ENCODE peak calls at places on chromosomes 16 and 17, in ten cellular contexts. L is fibroblast of lung, A is PC-3, Q is GM12878, E is OCI-LY7, G is PC-9, Y is H9, O is endothelial cell of umbilical vein, J is GM23248, S is neural progenitor cell. N is an unnamed sample.
A peak's percentile ranks its signal among the peaks of the same experiment; 100 is the strongest.

GRCh38 chr16:59058261-59058660 is 324.1 kb upstream of the GOT2 start:
- DNase-seq in E (no peak), G (no peak), Y (no peak), O (no peak), A (no peak), J (no peak), S (no peak), L (no peak), Q (no peak), N (no peak)

GRCh38 chr16:84495506-84495905 is 9.0 kb downstream of the MEAK7 start:
- DNase-seq in A (no peak), G (no peak), S (no peak), Y (peak; percentile 5), Q (no peak), L (no peak), E (no peak), J (no peak), O (no peak), N (no peak)

GRCh38 chr17:45751466-45751865 is 32.7 kb upstream of the CRHR1 start:
- DNase-seq in G (no peak), O (no peak), A (no peak), Y (no peak), L (no peak), Q (no peak), E (no peak), S (peak; percentile 45), J (no peak), N (no peak)

GRCh38 chr17:73647767-73648542 is 3.7 kb upstream of the SDK2 start:
- DNase-seq in S (no peak), E (no peak), J (no peak), G (no peak), L (no peak), A (no peak), Y (no peak), Q (no peak), O (no peak), N (no peak)

GRCh38 chr16:79580465-79581200 is 19.9 kb downstream of the MAF start:
- DNase-seq in A (no peak), S (peak; percentile 31), O (no peak), E (no peak), G (no peak), Y (no peak), L (no peak), Q (no peak), J (no peak), N (no peak)

GRCh38 chr16:53207810-53208752 is 153.3 kb downstream of the CHD9 start:
- DNase-seq in Y (peak; percentile 67), L (peak; percentile 92), A (peak; percentile 66), Q (peak; percentile 69), J (peak; percentile 89), E (peak; percentile 88), G (no peak), O (peak; percentile 88), S (peak; percentile 86), N (no peak)

GRCh38 chr17:68294196-68294555 is 2.9 kb downstream of the ARSG start:
- DNase-seq in A (no peak), S (peak; percentile 61), E (no peak), Y (no peak), L (no peak), Q (no peak), O (no peak), J (no peak), G (no peak), N (no peak)

GRCh38 chr17:1509255-1509943 is 7.0 kb downstream of the INPP5K start:
- DNase-seq in A (no peak), L (no peak), S (no peak), E (no peak), G (no peak), Y (no peak), J (no peak), O (no peak), Q (no peak), N (no peak)

GRCh38 chr16:30585022-30585399 is 486 bp downstream of the ZNF785 start:
- DNase-seq in G (no peak), S (peak; percentile 37), A (peak; percentile 4), Y (peak; percentile 57), J (peak; percentile 64), L (peak; percentile 14), Q (no peak), E (no peak), O (no peak), N (no peak)

GRCh38 chr17:38453951-38454421 is 25.7 kb downstream of the ARHGAP23 start:
- DNase-seq in S (peak; percentile 45), L (peak; percentile 78), O (no peak), J (peak; percentile 62), Y (no peak), Q (no peak), E (no peak), G (no peak), A (peak; percentile 44), N (no peak)

GRCh38 chr17:2343421-2343820 is 6.1 kb downstream of the SGSM2 start:
- DNase-seq in J (peak; percentile 8), Y (no peak), E (no peak), O (no peak), Q (no peak), L (no peak), G (no peak), S (no peak), A (peak; percentile 72), N (no peak)

GRCh38 chr16:14029658-14030057 is 41.5 kb upstream of the MRTFB start:
- DNase-seq in Q (no peak), L (no peak), J (no peak), E (no peak), G (no peak), Y (no peak), O (no peak), S (no peak), A (no peak), N (no peak)

GRCh38 chr16:56838622-56839337 is 26.2 kb upstream of the SLC12A3 start:
- DNase-seq in Y (no peak), Q (no peak), J (no peak), L (no peak), E (no peak), G (no peak), A (no peak), S (no peak), O (no peak), N (no peak)

GRCh38 chr16:89330177-89330856 is 112.8 kb downstream of the ZNF778 start:
- DNase-seq in Q (no peak), J (peak; percentile 39), A (peak; percentile 94), O (peak; percentile 78), G (peak; percentile 97), S (no peak), Y (peak; percentile 67), L (no peak), E (no peak), N (no peak)

GRCh38 chr16:89334050-89334449 is 116.5 kb downstream of the ZNF778 start:
- DNase-seq in O (no peak), A (no peak), Q (no peak), G (no peak), L (no peak), E (no peak), S (no peak), Y (no peak), J (no peak), N (no peak)

GRCh38 chr16:89334461-89334860 is 117.0 kb downstream of the ZNF778 start:
- DNase-seq in G (no peak), J (no peak), L (no peak), Q (no peak), S (no peak), O (no peak), E (no peak), Y (no peak), A (no peak), N (no peak)

GRCh38 chr16:89331371-89332109 is 114.0 kb downstream of the ZNF778 start:
- DNase-seq in A (no peak), J (no peak), L (no peak), E (no peak), Y (no peak), O (no peak), Q (no peak), S (no peak), G (no peak), N (no peak)

GRCh38 chr16:89332248-89333245 is 115.0 kb downstream of the ZNF778 start:
- DNase-seq in J (peak; percentile 38), A (no peak), O (no peak), Y (no peak), G (no peak), E (peak; percentile 66), L (no peak), S (no peak), Q (no peak), N (no peak)
- H3K4me1 ChIP-seq in J (peaks cover 37% of the 10 kb centered on the region), A (peaks cover 50% of the 10 kb centered on the region), O (peaks cover 60% of the 10 kb centered on the region), Y (no peaks in the 10 kb centered on the region), G (peaks cover 69% of the 10 kb centered on the region), E (peaks cover 64% of the 10 kb centered on the region), L (peaks cover 42% of the 10 kb centered on the region), S (peaks cover 23% of the 10 kb centered on the region), Q (peaks cover 35% of the 10 kb centered on the region), N (peaks cover 26% of the 10 kb centered on the region)

GRCh38 chr17:48997827-48998556 is 807 bp downstream of the IGF2BP1 start:
- DNase-seq in A (no peak), J (no peak), Y (peak; percentile 41), O (peak; percentile 35), E (peak; percentile 35), Q (no peak), L (no peak), S (peak; percentile 52), G (no peak), N (no peak)
- H2AFZ ChIP-seq in A (no peak overlapping the region), J (peak overlapping the region; percentile 70), Y (no peak overlapping the region), O (peak overlapping the region; percentile 67), E (peak overlapping the region; percentile 70), Q (peak overlapping the region; percentile 44), L (peak overlapping the region; percentile 59), S (no peak overlapping the region), G (peak overlapping the region; percentile 96), N (no peak overlapping the region)

GRCh38 chr16:3822366-3823045 is 58.0 kb downstream of the CREBBP start:
- DNase-seq in A (no peak), J (peak; percentile 85), Y (no peak), S (no peak), O (peak; percentile 30), E (no peak), L (no peak), G (no peak), Q (no peak), N (no peak)
- H3K4me1 ChIP-seq in A (peaks cover 35% of the 10 kb centered on the region), J (peaks cover 66% of the 10 kb centered on the region), Y (no peaks in the 10 kb centered on the region), S (peaks cover 26% of the 10 kb centered on the region), O (peaks cover 25% of the 10 kb centered on the region), E (peaks cover 11% of the 10 kb centered on the region), L (peaks cover 29% of the 10 kb centered on the region), G (peaks cover 33% of the 10 kb centered on the region), Q (peaks cover 34% of the 10 kb centered on the region), N (no peaks in the 10 kb centered on the region)

GRCh38 chr17:21512307-21513011 is 136.3 kb downstream of the KCNJ12 start:
- DNase-seq in A (no peak), Y (no peak), E (no peak), J (no peak), S (no peak), O (peak; percentile 5), G (no peak), Q (no peak), L (no peak), N (no peak)

GRCh38 chr17:21505819-21506815 is 130.0 kb downstream of the KCNJ12 start:
- DNase-seq in Q (no peak), Y (no peak), E (no peak), A (no peak), O (no peak), S (no peak), L (no peak), G (no peak), J (no peak), N (no peak)

GRCh38 chr17:21511368-21512195 is 135.4 kb downstream of the KCNJ12 start:
- DNase-seq in Y (peak; percentile 95), E (peak; percentile 50), J (peak; percentile 91), O (peak; percentile 87), A (peak; percentile 81), L (peak; percentile 85), Q (no peak), G (peak; percentile 38), S (peak; percentile 94), N (peak; percentile 56)

GRCh38 chr17:21513012-21513570 is 136.9 kb downstream of the KCNJ12 start:
- DNase-seq in Q (no peak), A (peak; percentile 84), J (peak; percentile 82), S (peak; percentile 90), E (peak; percentile 82), O (peak; percentile 64), L (peak; percentile 67), Y (peak; percentile 85), G (peak; percentile 43), N (peak; percentile 68)

GRCh38 chr17:21510686-21511367 is 134.7 kb downstream of the KCNJ12 start:
- DNase-seq in S (peak; percentile 24), Q (no peak), O (peak; percentile 26), L (peak; percentile 10), E (no peak), A (no peak), J (no peak), Y (no peak), G (no peak), N (no peak)
- H2AFZ ChIP-seq in S (peak overlapping the region; percentile 82), Q (no peak overlapping the region), O (peak overlapping the region; percentile 98), L (peak overlapping the region; percentile 58), E (no peak overlapping the region), A (peak overlapping the region; percentile 62), J (peak overlapping the region; percentile 95), Y (no peak overlapping the region), G (no peak overlapping the region), N (no peak overlapping the region)

N was measured in MM.1S.